ENCODE peak calls at places on chromosomes 3 and 15, in seven cellular contexts. J is T-helper 2 cell, U is hippocampal formation, C is progenitor cell of endocrine pancreas, X is KG1, I is left ventricle myocardium inferior, Z is GM12878. K is an unnamed sample.

GRCh38 chr3:188080091-188080490 is 73.9 kb upstream of the LPP start:
- DNase-seq in C (no peak), U (no peak), J (no peak), I (no peak), X (no peak), Z (no peak), K (no peak)

GRCh38 chr3:157066335-157067071 is 93.4 kb downstream of the CCNL1 start:
- DNase-seq in Z (no peak), I (no peak), C (no peak), U (no peak), J (no peak), X (no peak), K (no peak)

GRCh38 chr3:128559486-128560225 is 66.7 kb upstream of the GATA2 start:
- DNase-seq in X (no peak), Z (no peak), C (no peak), I (no peak), U (no peak), J (no peak), K (no peak)

GRCh38 chr3:98733778-98734281 is 29.3 kb upstream of the ST3GAL6 start:
- DNase-seq in J (no peak), X (no peak), U (no peak), Z (peak), C (no peak), I (no peak), K (no peak)

GRCh38 chr3:152374260-152374990 is 105.7 kb downstream of the MBNL1 start:
- DNase-seq in C (no peak), J (no peak), Z (no peak), U (no peak), X (no peak), I (no peak), K (no peak)

GRCh38 chr3:31918179-31919165 is 62.6 kb downstream of the OSBPL10 start:
- DNase-seq in J (no peak), I (no peak), C (no peak), U (no peak), X (no peak), Z (peak), K (no peak)

GRCh38 chr15:85750807-85751730 is 43.7 kb downstream of the KLHL25 start:
- DNase-seq in J (no peak), Z (no peak), X (no peak), U (peak), C (no peak), I (no peak), K (no peak)

GRCh38 chr15:92009162-92009561 is 155.7 kb downstream of the SLCO3A1 start:
- DNase-seq in Z (no peak), C (no peak), U (no peak), J (peak), I (no peak), X (no peak), K (no peak)

GRCh38 chr3:128493221-128494151 is 485 bp upstream of the GATA2 start:
- DNase-seq in Z (no peak), X (no peak), J (no peak), U (no peak), C (no peak), I (no peak), K (no peak)

GRCh38 chr3:172478116-172478515 is 29.9 kb upstream of the GHSR start:
- DNase-seq in I (no peak), C (no peak), U (no peak), J (no peak), Z (no peak), X (no peak), K (no peak)

GRCh38 chr15:50257924-50258323 is 7.6 kb downstream of the HDC start:
- DNase-seq in Z (no peak), C (no peak), I (no peak), U (no peak), J (no peak), X (no peak), K (no peak)

GRCh38 chr3:173732237-173732636 is 334.7 kb downstream of the NLGN1 start:
- DNase-seq in J (no peak), X (no peak), I (no peak), C (no peak), U (peak), Z (no peak), K (no peak)

GRCh38 chr3:105752791-105753415 is 115.9 kb downstream of the CBLB start:
- DNase-seq in U (no peak), C (no peak), I (no peak), Z (no peak), J (no peak), X (peak), K (no peak)

GRCh38 chr3:47652142-47652541 is 73.5 kb upstream of the CSPG5 start:
- DNase-seq in C (no peak), I (no peak), X (no peak), Z (no peak), U (no peak), J (no peak), K (no peak)

GRCh38 chr3:158845748-158846350 is 44.0 kb downstream of the MFSD1 start:
- DNase-seq in C (peak), U (no peak), X (no peak), J (no peak), Z (no peak), I (no peak), K (no peak)

GRCh38 chr3:38739396-38739689 is 76.7 kb downstream of the SCN10A start:
- DNase-seq in U (no peak), I (no peak), Z (no peak), J (no peak), C (no peak), X (no peak), K (no peak)

GRCh38 chr3:39181408-39182335 is 10.7 kb downstream of the XIRP1 start:
- DNase-seq in Z (no peak), J (no peak), X (no peak), I (no peak), U (no peak), C (no peak), K (no peak)

GRCh38 chr3:166274342-166274741 is 437.1 kb upstream of the BCHE start:
- DNase-seq in J (no peak), I (no peak), C (no peak), U (no peak), Z (no peak), X (no peak), K (no peak)

GRCh38 chr3:39718674-39719595 is 90.5 kb upstream of the MYRIP start:
- DNase-seq in I (no peak), J (no peak), U (no peak), C (no peak), Z (no peak), X (no peak), K (no peak)

GRCh38 chr3:126135398-126136076 is 44.8 kb downstream of the ALDH1L1 start:
- DNase-seq in I (no peak), U (no peak), X (no peak), Z (no peak), C (no peak), J (no peak), K (peak)

GRCh38 chr3:197746801-197747237 is 2.9 kb upstream of the FYTTD1 start:
- DNase-seq in X (no peak), C (no peak), I (no peak), J (no peak), U (no peak), Z (no peak), K (peak)

GRCh38 chr3:141077631-141078030 is 26.5 kb downstream of the SPSB4 start:
- DNase-seq in U (no peak), Z (no peak), I (no peak), C (no peak), J (no peak), X (no peak), K (no peak)

GRCh38 chr15:74514039-74514438 is 27.0 kb upstream of the ARID3B start:
- DNase-seq in X (no peak), U (no peak), C (no peak), Z (no peak), I (no peak), J (no peak), K (no peak)

GRCh38 chr3:87626471-87626995 is 350.1 kb upstream of the POU1F1 start:
- DNase-seq in I (no peak), J (no peak), Z (no peak), U (no peak), X (no peak), C (no peak), K (no peak)

GRCh38 chr15:78810377-78811123 is 714 bp downstream of the ADAMTS7 start:
- DNase-seq in U (no peak), J (no peak), C (peak), Z (no peak), I (peak), X (no peak), K (peak)

GRCh38 chr3:8937064-8938020 is 25.9 kb downstream of the RAD18 start:
- DNase-seq in I (no peak), J (no peak), U (no peak), X (no peak), Z (no peak), C (no peak), K (no peak)

GRCh38 chr3:141294848-141295247 is 63.2 kb downstream of the PXYLP1 start:
- DNase-seq in X (no peak), J (no peak), I (no peak), U (no peak), Z (no peak), C (no peak), K (no peak)

GRCh38 chr3:15387735-15388134 is 39.6 kb downstream of the METTL6 start:
- DNase-seq in C (no peak), I (no peak), Z (no peak), U (no peak), X (no peak), J (no peak), K (no peak)

GRCh38 chr3:139357899-139358298 is 14.1 kb downstream of the MRPS22 start:
- DNase-seq in U (no peak), X (no peak), J (no peak), Z (peak), I (no peak), C (no peak), K (no peak)

GRCh38 chr3:78041486-78041885 is 1001.6 kb downstream of the ROBO2 start:
- DNase-seq in X (no peak), I (no peak), J (no peak), C (no peak), Z (no peak), U (no peak), K (no peak)